ENCODE peak calls at places on chromosomes 11 and 22, in five cellular contexts. T is endothelial cell of umbilical vein, M is K562, V is HepG2, S is GM23338. K is an unnamed sample.

GRCh38 chr11:77658213-77659013 is 20.8 kb upstream of the CLNS1A start:
- DNase-seq in S (no peak), M (peak), T (peak), V (no peak), K (no peak)

GRCh38 chr11:11171285-11171684 is 181.8 kb downstream of the CSNK2A3 start:
- DNase-seq in V (no peak), T (no peak), M (no peak), S (no peak), K (no peak)

GRCh38 chr11:14860511-14860910 is 31.5 kb downstream of the CYP2R1 start:
- DNase-seq in V (no peak), M (no peak), T (no peak), S (no peak), K (no peak)

GRCh38 chr22:48756146-48757111 is 1071.2 kb downstream of the BRD1 start:
- DNase-seq in M (no peak), S (no peak), V (no peak), T (no peak), K (no peak)

GRCh38 chr22:42800731-42801536 is 56.1 kb downstream of the ARFGAP3 start:
- DNase-seq in S (no peak), T (no peak), V (peak), M (no peak), K (no peak)

GRCh38 chr11:77813256-77813655 is 7.3 kb downstream of the RSF1 start:
- DNase-seq in M (no peak), T (no peak), S (no peak), V (no peak), K (no peak)

GRCh38 chr11:64372802-64373597 is 14.0 kb downstream of the RPS6KA4 start:
- DNase-seq in V (peak), M (peak), S (peak), T (no peak), K (peak)

GRCh38 chr22:24588370-24588755 is 4.5 kb downstream of the LRRC75B start:
- DNase-seq in S (no peak), T (no peak), M (no peak), V (no peak), K (peak)

GRCh38 chr22:38007330-38007902 is 23.1 kb upstream of the SOX10 start:
- DNase-seq in S (no peak), V (no peak), T (no peak), M (no peak), K (no peak)

GRCh38 chr22:30892286-30892685 is 76.3 kb downstream of the MORC2 start:
- DNase-seq in V (no peak), T (no peak), M (no peak), S (no peak), K (no peak)

GRCh38 chr11:83662494-83662893 is 376.3 kb upstream of the CCDC90B start:
- DNase-seq in T (no peak), M (no peak), V (no peak), S (no peak), K (no peak)

GRCh38 chr11:134755535-134755934 is 343.5 kb upstream of the B3GAT1 start:
- DNase-seq in T (no peak), V (no peak), M (no peak), S (no peak), K (no peak)

GRCh38 chr22:39617342-39617741 is 46.8 kb downstream of the CACNA1I start:
- DNase-seq in M (no peak), S (peak), T (no peak), V (no peak), K (peak)

GRCh38 chr11:12200359-12201015 is 90.1 kb downstream of the MICAL2 start:
- DNase-seq in V (no peak), M (no peak), S (no peak), T (peak), K (peak)

GRCh38 chr11:72075109-72075508 is 5.2 kb downstream of the NUMA1 start:
- DNase-seq in T (no peak), S (peak), M (no peak), V (no peak), K (no peak)

GRCh38 chr11:61883947-61884346 is 7.4 kb downstream of the FADS3 start:
- DNase-seq in T (no peak), V (no peak), M (no peak), S (no peak), K (no peak)

GRCh38 chr11:61885166-61885778 is 6.1 kb downstream of the FADS3 start:
- DNase-seq in S (no peak), V (no peak), T (no peak), M (peak), K (no peak)

GRCh38 chr11:61881397-61881796 is 9.9 kb downstream of the FADS3 start:
- DNase-seq in S (peak), T (peak), V (no peak), M (no peak), K (no peak)

GRCh38 chr11:61882879-61883278 is 8.5 kb downstream of the FADS3 start:
- DNase-seq in T (no peak), M (no peak), S (no peak), V (no peak), K (no peak)

DNA sequence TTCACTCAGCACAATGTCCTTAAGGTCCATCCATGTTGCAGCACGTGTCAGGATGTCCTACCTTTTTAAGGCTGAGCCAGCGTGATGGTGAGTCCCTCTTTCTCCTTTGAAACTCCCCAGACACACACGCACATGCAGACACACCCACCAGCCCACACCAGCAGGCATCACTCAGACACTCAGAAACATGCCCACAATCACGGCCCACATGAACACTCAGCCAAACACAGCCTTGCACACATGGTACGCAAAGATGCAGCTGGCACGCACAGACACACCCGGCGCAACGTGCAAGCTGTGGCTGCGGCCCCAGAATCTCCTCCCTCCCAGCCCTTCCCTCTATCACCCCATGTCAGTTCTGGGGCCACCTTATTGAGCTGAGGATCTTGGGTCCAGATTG is 8.0 kb downstream of the FADS3 start:
- DNase-seq in T (no peak), M (no peak), S (no peak), V (no peak), K (no peak)
- TF ChIP-seq POLR2AphosphoS5 in T (no peak), M (no peak), S (no peak), V (no peak), K (no peak)

GRCh38 chr11:78840190-78840589 is 265.5 kb upstream of the NARS2 start:
- DNase-seq in M (no peak), V (no peak), S (no peak), T (no peak), K (peak)

GRCh38 chr11:78835646-78836045 is 261.0 kb upstream of the NARS2 start:
- DNase-seq in S (no peak), V (no peak), M (no peak), T (no peak), K (no peak)

GRCh38 chr11:78838417-78838816 is 263.8 kb upstream of the NARS2 start:
- DNase-seq in S (peak), M (no peak), V (no peak), T (no peak), K (no peak)

GRCh38 chr11:78841451-78842060 is 266.9 kb upstream of the NARS2 start:
- DNase-seq in T (no peak), V (no peak), M (no peak), S (peak), K (no peak)

GRCh38 chr11:78840623-78841022 is 266.0 kb upstream of the NARS2 start:
- DNase-seq in T (no peak), S (no peak), V (no peak), M (no peak), K (no peak)
- H2AFZ ChIP-seq in T (no peak), S (no peak), V (no peak), M (no peak), K (no peak)

GRCh38 chr11:2891291-2891690 is 5.7 kb upstream of the CDKN1C start:
- DNase-seq in T (no peak), M (peak), V (no peak), S (peak), K (peak)
- TF ChIP-seq POLR2AphosphoS5 in T (no peak), M (no peak), V (no peak), S (no peak), K (no peak)

GRCh38 chr11:76208438-76208828 is 2.1 kb upstream of the WNT11 start:
- DNase-seq in S (no peak), T (no peak), V (no peak), M (no peak), K (no peak)
- H2AFZ ChIP-seq in S (peak), T (peak), V (no peak), M (no peak), K (peak)

DNA sequence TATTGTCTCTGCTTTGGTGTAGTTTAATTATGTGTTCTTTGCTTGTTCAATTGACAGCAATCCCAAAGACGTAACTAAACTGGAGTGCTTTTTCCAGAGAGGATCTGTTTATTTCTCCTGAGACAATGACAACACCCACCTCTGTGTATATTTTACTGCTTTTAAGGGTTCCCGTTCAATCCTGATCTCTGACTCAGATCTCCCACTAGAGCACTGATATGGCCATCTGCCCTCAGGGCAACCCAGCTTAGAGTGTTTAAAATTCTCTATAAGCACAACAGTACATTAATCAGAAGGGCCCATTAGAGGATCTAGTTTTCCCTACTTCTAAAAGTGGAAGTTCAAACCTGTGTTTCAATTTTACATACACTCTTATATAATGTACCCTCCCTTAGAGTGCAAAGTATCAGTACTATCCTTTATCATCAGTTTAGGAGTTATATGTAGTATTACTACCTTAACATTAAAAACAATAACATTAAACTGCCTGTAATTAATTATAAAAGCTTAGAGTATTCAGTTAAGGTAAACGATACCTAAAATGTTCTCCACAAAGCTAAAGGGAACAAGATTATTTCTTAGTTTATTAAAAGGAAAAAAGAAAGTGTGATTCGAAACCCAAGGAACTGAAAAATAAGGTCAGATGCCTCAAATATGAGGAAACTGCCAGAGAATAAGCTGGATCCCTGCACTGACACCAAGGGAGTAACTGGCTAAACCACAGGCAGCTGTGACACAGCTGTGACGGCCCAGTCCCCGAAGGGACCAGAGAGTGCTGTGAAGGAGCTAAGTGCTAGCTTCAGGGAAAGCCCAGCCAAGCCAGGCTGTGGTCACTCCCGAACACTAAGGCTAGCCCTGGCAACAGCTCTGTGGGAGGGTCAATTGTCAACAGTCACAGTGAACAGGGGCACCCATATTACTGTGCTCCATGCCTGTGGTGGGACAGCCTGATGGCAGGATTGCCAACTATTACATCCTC is 15.2 kb downstream of the UFD1 start:
- DNase-seq in V (no peak), S (no peak), M (peak), T (no peak), K (no peak)
- TF ChIP-seq POLR2AphosphoS5 in V (no peak), S (no peak), M (no peak), T (no peak), K (no peak)

GRCh38 chr11:48244804-48245203 is at the start of gene OR4X2:
- DNase-seq in M (no peak), T (no peak), S (no peak), V (no peak), K (no peak)

GRCh38 chr11:48248902-48249301 is 4.0 kb downstream of the OR4X2 start:
- DNase-seq in T (no peak), V (no peak), M (no peak), S (no peak), K (no peak)
- H2AFZ ChIP-seq in T (no peak), V (no peak), M (no peak), S (no peak), K (no peak)

GRCh38 chr11:58594826-58595225 is 16.0 kb downstream of the ZFP91 start:
- DNase-seq in T (no peak), M (no peak), S (no peak), V (no peak), K (no peak)
- TF ChIP-seq POLR2AphosphoS5 in T (no peak), M (no peak), S (no peak), V (no peak), K (no peak)